ENCODE peak calls at places on chromosomes 5 and 9, in six cellular contexts. I is IMR-90, M is HFFc6, S is right atrium auricular region, E is MCF 10A, D is nephron progenitor cell. O is an unnamed sample.

GRCh38 chr5:179866241-179867078 is 7.8 kb upstream of the MRNIP start:
- DNase-seq in I (no peak), M (no peak), S (no peak), E (no peak), D (no peak), O (no peak)

GRCh38 chr5:1568201-1568979 is 44.6 kb upstream of the LPCAT1 start:
- DNase-seq in I (peak; percentile 90), M (peak; percentile 87), S (no peak), E (peak; percentile 91), D (no peak), O (no peak)

GRCh38 chr5:37696190-37697021 is 143.4 kb downstream of the GDNF start:
- DNase-seq in I (peak; percentile 72), M (peak; percentile 38), S (no peak), E (peak; percentile 74), D (no peak), O (no peak)

GRCh38 chr5:90632799-90633198 is 74.2 kb downstream of the ADGRV1 start:
- DNase-seq in I (no peak), M (no peak), S (no peak), E (no peak), D (no peak), O (no peak)

GRCh38 chr5:150706776-150707390 is 6.0 kb upstream of the RBM22 start:
- DNase-seq in I (no peak), M (no peak), S (no peak), E (no peak), D (no peak), O (no peak)

GRCh38 chr9:129278391-129279237 is 100.6 kb upstream of the IER5L start:
- DNase-seq in I (no peak), M (no peak), S (peak; percentile 28), E (peak; percentile 85), D (no peak), O (no peak)

GRCh38 chr9:122392714-122393113 is 21.9 kb downstream of the PTGS1 start:
- DNase-seq in I (no peak), M (no peak), S (no peak), E (no peak), D (no peak), O (no peak)

GRCh38 chr5:31027726-31028125 is 165.8 kb upstream of the CDH6 start:
- DNase-seq in I (no peak), M (no peak), S (no peak), E (no peak), D (no peak), O (no peak)

GRCh38 chr5:108607421-108607820 is 140.3 kb upstream of the FER start:
- DNase-seq in I (no peak), M (no peak), S (no peak), E (no peak), D (peak; percentile 5), O (no peak)

GRCh38 chr9:6788175-6789016 is 30.6 kb downstream of the KDM4C start:
- DNase-seq in I (peak; percentile 58), M (peak; percentile 59), S (no peak), E (peak; percentile 46), D (no peak), O (no peak)

GRCh38 chr9:6686396-6686795 is 40.9 kb upstream of the GLDC start:
- DNase-seq in I (peak; percentile 41), M (peak; percentile 39), S (no peak), E (peak; percentile 33), D (no peak), O (no peak)

GRCh38 chr9:107644774-107645463 is 155.3 kb upstream of the KLF4 start:
- DNase-seq in I (no peak), M (no peak), S (peak; percentile 79), E (no peak), D (no peak), O (no peak)

GRCh38 chr5:154317916-154318315 is 127.4 kb downstream of the GALNT10 start:
- DNase-seq in I (no peak), M (no peak), S (no peak), E (no peak), D (no peak), O (no peak)

GRCh38 chr5:6868170-6868569 is 154.9 kb downstream of the TENT4A start:
- DNase-seq in I (no peak), M (no peak), S (no peak), E (no peak), D (no peak), O (no peak)

GRCh38 chr5:179833709-179834070 is 13.0 kb downstream of the SQSTM1 start:
- DNase-seq in I (no peak), M (no peak), S (no peak), E (no peak), D (no peak), O (no peak)

GRCh38 chr9:106886111-106887046 is 23.4 kb downstream of the ZNF462 start:
- DNase-seq in I (peak; percentile 45), M (no peak), S (no peak), E (peak; percentile 71), D (no peak), O (no peak)

GRCh38 chr9:117073539-117074336 is 341.1 kb downstream of the ASTN2 start:
- DNase-seq in I (no peak), M (no peak), S (no peak), E (peak; percentile 63), D (peak; percentile 67), O (peak; percentile 13)

GRCh38 chr5:139388198-139388821 is 1.4 kb downstream of the MZB1 start:
- DNase-seq in I (peak; percentile 20), M (no peak), S (no peak), E (no peak), D (no peak), O (no peak)

GRCh38 chr5:39604491-39604890 is 179.7 kb upstream of the DAB2 start:
- DNase-seq in I (no peak), M (no peak), S (no peak), E (no peak), D (no peak), O (no peak)

GRCh38 chr9:109474170-109474569 is 23.9 kb downstream of the PTPN3 start:
- DNase-seq in I (no peak), M (no peak), S (no peak), E (no peak), D (no peak), O (no peak)

GRCh38 chr5:136901-137300 is 44.9 kb downstream of the PLEKHG4B start:
- DNase-seq in I (no peak), M (no peak), S (no peak), E (peak; percentile 50), D (no peak), O (no peak)

GRCh38 chr9:130824616-130825015 is 10.4 kb upstream of the ABL1 start:
- DNase-seq in I (no peak), M (peak; percentile 13), S (no peak), E (no peak), D (no peak), O (no peak)

GRCh38 chr5:66788556-66788955 is 192.4 kb downstream of the MAST4 start:
- DNase-seq in I (no peak), M (no peak), S (no peak), E (no peak), D (no peak), O (no peak)

GRCh38 chr5:142753114-142753764 is 16.9 kb upstream of the ARHGAP26 start:
- DNase-seq in I (no peak), M (no peak), S (peak; percentile 87), E (peak; percentile 54), D (no peak), O (no peak)

GRCh38 chr5:126464959-126465358 is 41.8 kb downstream of the GRAMD2B start:
- DNase-seq in I (no peak), M (no peak), S (no peak), E (no peak), D (no peak), O (peak; percentile 18)

DNA sequence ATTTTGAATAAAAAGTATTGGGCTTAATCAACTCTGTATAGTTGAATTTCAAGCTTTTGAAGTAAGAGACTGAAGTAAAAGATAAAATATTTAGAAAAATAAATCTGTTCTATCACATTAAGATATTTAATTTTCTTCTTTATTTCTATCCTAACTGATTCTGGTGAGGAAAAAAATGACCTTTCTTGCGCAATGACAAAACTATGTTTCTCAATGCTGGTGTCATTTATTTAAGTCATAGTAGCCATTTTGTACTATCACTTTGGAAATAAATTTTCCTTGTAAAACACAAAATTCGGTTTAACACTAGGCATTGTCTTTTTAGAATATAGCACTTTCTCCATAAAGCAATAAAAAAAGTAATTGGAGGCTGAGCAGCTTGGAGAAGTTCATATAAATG is 728.0 kb downstream of the CDH9 start:
- DNase-seq in I (no peak), M (no peak), S (no peak), E (peak; percentile 18), D (no peak), O (no peak)
- TF ChIP-seq CTCF in I (no peak), M (no peak), S (no peak), E (no peak), D (no peak), O (no peak)

DNA sequence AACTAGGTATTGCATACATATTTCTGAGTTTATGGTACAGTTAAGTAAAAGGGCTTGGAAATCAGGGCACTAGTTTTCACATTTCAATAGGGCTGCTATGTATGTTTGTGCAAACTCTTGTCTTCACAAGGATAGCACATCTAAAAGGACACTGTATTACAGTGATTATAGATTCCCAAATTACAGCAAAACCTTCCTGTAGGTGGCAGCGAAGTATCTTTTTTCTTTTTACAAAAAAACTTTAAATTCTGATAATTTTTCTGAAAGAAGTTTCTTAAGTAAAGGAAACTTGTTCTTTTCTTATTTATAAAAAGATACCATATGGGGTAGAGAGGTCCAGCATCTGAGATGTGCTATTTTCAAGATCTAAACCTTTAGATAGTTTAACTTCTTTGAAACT is 337.8 kb downstream of the PTPRD start:
- DNase-seq in I (no peak), M (no peak), S (no peak), E (no peak), D (no peak), O (no peak)
- TF ChIP-seq CTCF in I (no peak), M (peak; percentile 40), S (no peak), E (no peak), D (no peak), O (peak; percentile 33)

GRCh38 chr5:119532637-119533036 is 80.3 kb downstream of the HSD17B4 start:
- DNase-seq in I (peak; percentile 10), M (no peak), S (no peak), E (no peak), D (no peak), O (no peak)

GRCh38 chr5:119524461-119524860 is 72.2 kb downstream of the HSD17B4 start:
- DNase-seq in I (peak; percentile 1), M (no peak), S (no peak), E (no peak), D (no peak), O (no peak)

GRCh38 chr5:119522841-119523240 is 70.5 kb downstream of the HSD17B4 start:
- DNase-seq in I (no peak), M (no peak), S (no peak), E (no peak), D (no peak), O (no peak)

GRCh38 chr5:119529811-119530210 is 77.5 kb downstream of the HSD17B4 start:
- DNase-seq in I (no peak), M (no peak), S (no peak), E (no peak), D (no peak), O (no peak)

GRCh38 chr5:119527346-119527745 is 75.0 kb downstream of the HSD17B4 start:
- DNase-seq in I (peak; percentile 36), M (no peak), S (no peak), E (peak; percentile 47), D (no peak), O (no peak)
- TF ChIP-seq CTCF in I (no peak), M (no peak), S (no peak), E (no peak), D (no peak), O (no peak)

DNA sequence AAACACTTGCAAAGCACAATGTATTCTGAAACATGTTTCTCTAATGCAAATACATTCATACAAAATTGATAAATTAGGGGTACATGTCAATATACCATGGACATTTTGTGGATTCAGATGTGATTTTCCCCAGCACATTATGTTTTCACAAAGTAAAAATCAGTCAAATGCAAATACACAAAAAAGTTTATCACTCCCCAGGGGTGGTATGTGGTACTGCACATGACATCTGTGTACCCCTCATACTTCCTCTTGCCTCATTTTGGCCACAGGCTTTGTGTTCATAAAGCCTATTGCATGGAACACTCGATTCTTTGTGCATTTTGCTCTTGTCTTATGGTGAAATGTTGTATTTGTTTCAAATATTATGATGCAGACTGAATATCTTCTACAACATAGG is 116.8 kb upstream of the PDE4D start:
- DNase-seq in I (no peak), M (no peak), S (no peak), E (peak; percentile 6), D (no peak), O (no peak)
- TF ChIP-seq CTCF in I (no peak), M (peak; percentile 50), S (no peak), E (peak; percentile 6), D (peak; percentile 37), O (peak; percentile 45)